ENCODE peak calls at places on chromosomes 6 and 20, in nine cellular contexts. One of them, this sample, is unnamed.

GRCh38 chr6:35449287-35449881 is 2.8 kb upstream of the FANCE start:
- DNase-seq in T-helper 2 cell: peak
- DNase-seq in stimulated activated naive CD4-positive, alpha-beta T cell: peak
- DNase-seq in A172: peak
- DNase-seq in stimulated activated CD4-positive, alpha-beta T cell treated with anti-CD3 and anti-CD28 coated beads, Interleukin-1b, Interleukin-23, amount 100 ng/mL, for 24 hours: no peak
- DNase-seq in dermis blood vessel endothelial cell: peak
- DNase-seq in BE2C: peak
- DNase-seq in activated T-cell treated with anti-CD3 and anti-CD28 coated beads for 4 hours: no peak
- DNase-seq in hippocampal formation: peak
- DNase-seq in this sample: peak

GRCh38 chr6:141103246-141103645 is 1029.5 kb upstream of the GJE1 start:
- DNase-seq in stimulated activated naive CD4-positive, alpha-beta T cell: no peak
- DNase-seq in T-helper 2 cell: no peak
- DNase-seq in hippocampal formation: no peak
- DNase-seq in activated T-cell treated with anti-CD3 and anti-CD28 coated beads for 4 hours: no peak
- DNase-seq in stimulated activated CD4-positive, alpha-beta T cell treated with anti-CD3 and anti-CD28 coated beads, Interleukin-1b, Interleukin-23, amount 100 ng/mL, for 24 hours: no peak
- DNase-seq in dermis blood vessel endothelial cell: peak
- DNase-seq in A172: peak
- DNase-seq in BE2C: no peak
- DNase-seq in this sample: no peak

GRCh38 chr6:161694995-161695394 is 421.1 kb upstream of the AGPAT4 start:
- DNase-seq in dermis blood vessel endothelial cell: peak
- DNase-seq in T-helper 2 cell: no peak
- DNase-seq in A172: peak
- DNase-seq in hippocampal formation: no peak
- DNase-seq in BE2C: peak
- DNase-seq in stimulated activated CD4-positive, alpha-beta T cell treated with anti-CD3 and anti-CD28 coated beads, Interleukin-1b, Interleukin-23, amount 100 ng/mL, for 24 hours: no peak
- DNase-seq in stimulated activated naive CD4-positive, alpha-beta T cell: no peak
- DNase-seq in activated T-cell treated with anti-CD3 and anti-CD28 coated beads for 4 hours: no peak
- DNase-seq in this sample: no peak

GRCh38 chr20:53493201-53493908 is 100.3 kb downstream of the ZNF217 start:
- DNase-seq in stimulated activated CD4-positive, alpha-beta T cell treated with anti-CD3 and anti-CD28 coated beads, Interleukin-1b, Interleukin-23, amount 100 ng/mL, for 24 hours: no peak
- DNase-seq in A172: no peak
- DNase-seq in dermis blood vessel endothelial cell: no peak
- DNase-seq in T-helper 2 cell: no peak
- DNase-seq in hippocampal formation: peak
- DNase-seq in activated T-cell treated with anti-CD3 and anti-CD28 coated beads for 4 hours: no peak
- DNase-seq in BE2C: no peak
- DNase-seq in stimulated activated naive CD4-positive, alpha-beta T cell: no peak
- DNase-seq in this sample: no peak

GRCh38 chr6:14324042-14324441 is 206.5 kb downstream of the CD83 start:
- DNase-seq in dermis blood vessel endothelial cell: no peak
- DNase-seq in BE2C: no peak
- DNase-seq in hippocampal formation: no peak
- DNase-seq in activated T-cell treated with anti-CD3 and anti-CD28 coated beads for 4 hours: no peak
- DNase-seq in T-helper 2 cell: no peak
- DNase-seq in A172: no peak
- DNase-seq in stimulated activated CD4-positive, alpha-beta T cell treated with anti-CD3 and anti-CD28 coated beads, Interleukin-1b, Interleukin-23, amount 100 ng/mL, for 24 hours: no peak
- DNase-seq in stimulated activated naive CD4-positive, alpha-beta T cell: no peak
- DNase-seq in this sample: no peak

GRCh38 chr6:46642928-46643751 is 9.5 kb downstream of the CYP39A1 start:
- DNase-seq in T-helper 2 cell: no peak
- DNase-seq in A172: no peak
- DNase-seq in hippocampal formation: no peak
- DNase-seq in activated T-cell treated with anti-CD3 and anti-CD28 coated beads for 4 hours: no peak
- DNase-seq in dermis blood vessel endothelial cell: no peak
- DNase-seq in BE2C: no peak
- DNase-seq in stimulated activated naive CD4-positive, alpha-beta T cell: no peak
- DNase-seq in stimulated activated CD4-positive, alpha-beta T cell treated with anti-CD3 and anti-CD28 coated beads, Interleukin-1b, Interleukin-23, amount 100 ng/mL, for 24 hours: no peak
- DNase-seq in this sample: no peak

GRCh38 chr20:51800132-51800721 is 2.1 kb downstream of the SALL4 start:
- DNase-seq in stimulated activated naive CD4-positive, alpha-beta T cell: peak
- DNase-seq in T-helper 2 cell: peak
- DNase-seq in BE2C: peak
- DNase-seq in hippocampal formation: no peak
- DNase-seq in dermis blood vessel endothelial cell: peak
- DNase-seq in stimulated activated CD4-positive, alpha-beta T cell treated with anti-CD3 and anti-CD28 coated beads, Interleukin-1b, Interleukin-23, amount 100 ng/mL, for 24 hours: peak
- DNase-seq in A172: no peak
- DNase-seq in activated T-cell treated with anti-CD3 and anti-CD28 coated beads for 4 hours: peak
- DNase-seq in this sample: peak

GRCh38 chr6:71252407-71252806 is 36.2 kb upstream of the OGFRL1 start:
- DNase-seq in stimulated activated CD4-positive, alpha-beta T cell treated with anti-CD3 and anti-CD28 coated beads, Interleukin-1b, Interleukin-23, amount 100 ng/mL, for 24 hours: no peak
- DNase-seq in T-helper 2 cell: no peak
- DNase-seq in hippocampal formation: no peak
- DNase-seq in BE2C: no peak
- DNase-seq in activated T-cell treated with anti-CD3 and anti-CD28 coated beads for 4 hours: no peak
- DNase-seq in stimulated activated naive CD4-positive, alpha-beta T cell: no peak
- DNase-seq in A172: no peak
- DNase-seq in dermis blood vessel endothelial cell: no peak
- DNase-seq in this sample: no peak

GRCh38 chr6:72248621-72249020 is 362.3 kb downstream of the RIMS1 start:
- DNase-seq in T-helper 2 cell: no peak
- DNase-seq in hippocampal formation: no peak
- DNase-seq in stimulated activated naive CD4-positive, alpha-beta T cell: no peak
- DNase-seq in dermis blood vessel endothelial cell: no peak
- DNase-seq in BE2C: no peak
- DNase-seq in A172: no peak
- DNase-seq in activated T-cell treated with anti-CD3 and anti-CD28 coated beads for 4 hours: no peak
- DNase-seq in stimulated activated CD4-positive, alpha-beta T cell treated with anti-CD3 and anti-CD28 coated beads, Interleukin-1b, Interleukin-23, amount 100 ng/mL, for 24 hours: no peak
- DNase-seq in this sample: no peak

GRCh38 chr6:142819603-142820335 is 125.2 kb downstream of the HIVEP2 start:
- DNase-seq in dermis blood vessel endothelial cell: peak
- DNase-seq in A172: peak
- DNase-seq in stimulated activated CD4-positive, alpha-beta T cell treated with anti-CD3 and anti-CD28 coated beads, Interleukin-1b, Interleukin-23, amount 100 ng/mL, for 24 hours: peak
- DNase-seq in activated T-cell treated with anti-CD3 and anti-CD28 coated beads for 4 hours: peak
- DNase-seq in BE2C: no peak
- DNase-seq in stimulated activated naive CD4-positive, alpha-beta T cell: peak
- DNase-seq in hippocampal formation: no peak
- DNase-seq in T-helper 2 cell: peak
- DNase-seq in this sample: peak

GRCh38 chr6:136089885-136090284 is 160.2 kb downstream of the MTFR2 start:
- DNase-seq in A172: peak
- DNase-seq in stimulated activated CD4-positive, alpha-beta T cell treated with anti-CD3 and anti-CD28 coated beads, Interleukin-1b, Interleukin-23, amount 100 ng/mL, for 24 hours: no peak
- DNase-seq in BE2C: no peak
- DNase-seq in stimulated activated naive CD4-positive, alpha-beta T cell: no peak
- DNase-seq in hippocampal formation: no peak
- DNase-seq in dermis blood vessel endothelial cell: no peak
- DNase-seq in activated T-cell treated with anti-CD3 and anti-CD28 coated beads for 4 hours: no peak
- DNase-seq in T-helper 2 cell: no peak
- DNase-seq in this sample: no peak

GRCh38 chr20:38141154-38141888 is 23.7 kb downstream of the TGM2 start:
- DNase-seq in stimulated activated CD4-positive, alpha-beta T cell treated with anti-CD3 and anti-CD28 coated beads, Interleukin-1b, Interleukin-23, amount 100 ng/mL, for 24 hours: no peak
- DNase-seq in hippocampal formation: no peak
- DNase-seq in dermis blood vessel endothelial cell: no peak
- DNase-seq in activated T-cell treated with anti-CD3 and anti-CD28 coated beads for 4 hours: no peak
- DNase-seq in BE2C: no peak
- DNase-seq in A172: no peak
- DNase-seq in stimulated activated naive CD4-positive, alpha-beta T cell: no peak
- DNase-seq in T-helper 2 cell: no peak
- DNase-seq in this sample: no peak

GRCh38 chr6:165671222-165671715 is 8.2 kb upstream of the PDE10A start:
- DNase-seq in stimulated activated CD4-positive, alpha-beta T cell treated with anti-CD3 and anti-CD28 coated beads, Interleukin-1b, Interleukin-23, amount 100 ng/mL, for 24 hours: no peak
- DNase-seq in BE2C: no peak
- DNase-seq in hippocampal formation: no peak
- DNase-seq in stimulated activated naive CD4-positive, alpha-beta T cell: no peak
- DNase-seq in A172: no peak
- DNase-seq in T-helper 2 cell: no peak
- DNase-seq in dermis blood vessel endothelial cell: no peak
- DNase-seq in activated T-cell treated with anti-CD3 and anti-CD28 coated beads for 4 hours: no peak
- DNase-seq in this sample: no peak

GRCh38 chr20:13302647-13303425 is 81.8 kb downstream of the ISM1 start:
- DNase-seq in activated T-cell treated with anti-CD3 and anti-CD28 coated beads for 4 hours: peak
- DNase-seq in hippocampal formation: peak
- DNase-seq in stimulated activated CD4-positive, alpha-beta T cell treated with anti-CD3 and anti-CD28 coated beads, Interleukin-1b, Interleukin-23, amount 100 ng/mL, for 24 hours: no peak
- DNase-seq in T-helper 2 cell: no peak
- DNase-seq in A172: peak
- DNase-seq in dermis blood vessel endothelial cell: peak
- DNase-seq in BE2C: peak
- DNase-seq in stimulated activated naive CD4-positive, alpha-beta T cell: peak
- DNase-seq in this sample: peak

GRCh38 chr20:57480444-57481152 is 44.3 kb downstream of the CTCFL start:
- DNase-seq in stimulated activated CD4-positive, alpha-beta T cell treated with anti-CD3 and anti-CD28 coated beads, Interleukin-1b, Interleukin-23, amount 100 ng/mL, for 24 hours: no peak
- DNase-seq in BE2C: no peak
- DNase-seq in dermis blood vessel endothelial cell: no peak
- DNase-seq in activated T-cell treated with anti-CD3 and anti-CD28 coated beads for 4 hours: peak
- DNase-seq in A172: no peak
- DNase-seq in hippocampal formation: no peak
- DNase-seq in stimulated activated naive CD4-positive, alpha-beta T cell: peak
- DNase-seq in T-helper 2 cell: no peak
- DNase-seq in this sample: no peak

GRCh38 chr6:34360556-34360955 is 31.9 kb downstream of the NUDT3 start:
- DNase-seq in activated T-cell treated with anti-CD3 and anti-CD28 coated beads for 4 hours: no peak
- DNase-seq in BE2C: no peak
- DNase-seq in stimulated activated CD4-positive, alpha-beta T cell treated with anti-CD3 and anti-CD28 coated beads, Interleukin-1b, Interleukin-23, amount 100 ng/mL, for 24 hours: no peak
- DNase-seq in A172: no peak
- DNase-seq in hippocampal formation: no peak
- DNase-seq in stimulated activated naive CD4-positive, alpha-beta T cell: no peak
- DNase-seq in T-helper 2 cell: no peak
- DNase-seq in dermis blood vessel endothelial cell: no peak
- DNase-seq in this sample: no peak